ENCODE peak calls at places on chromosome 17, in ten cellular contexts. One of them, this sample, is unnamed.

GRCh38 chr17:64387545-64388171 is 3.0 kb downstream of the PECAM1 start:
- DNase-seq in GM13977: no peak
- DNase-seq in chondrocyte: peak; percentile 61
- DNase-seq in lung: no peak
- DNase-seq in PC-3: no peak
- DNase-seq in AG04449: no peak
- DNase-seq in GM13976: no peak
- DNase-seq in Peyer's patch: no peak
- DNase-seq in Caco-2: no peak
- DNase-seq in GM12865: no peak
- DNase-seq in this sample: no peak

GRCh38 chr17:36933174-36934143 is 3.8 kb upstream of the LHX1 start:
- DNase-seq in GM13976: peak; percentile 51
- DNase-seq in Caco-2: no peak
- DNase-seq in AG04449: no peak
- DNase-seq in lung: no peak
- DNase-seq in GM12865: no peak
- DNase-seq in GM13977: peak; percentile 58
- DNase-seq in chondrocyte: no peak
- DNase-seq in PC-3: no peak
- DNase-seq in Peyer's patch: no peak
- DNase-seq in this sample: peak; percentile 30

GRCh38 chr17:39737761-39738567 is at the start of gene GRB7:
- DNase-seq in GM13976: peak; percentile 63
- DNase-seq in AG04449: no peak
- DNase-seq in chondrocyte: no peak
- DNase-seq in Peyer's patch: peak; percentile 91
- DNase-seq in lung: peak; percentile 81
- DNase-seq in Caco-2: peak; percentile 88
- DNase-seq in GM13977: no peak
- DNase-seq in GM12865: no peak
- DNase-seq in PC-3: peak; percentile 73
- DNase-seq in this sample: no peak

GRCh38 chr17:39461911-39462641 is 790 bp downstream of the CDK12 start:
- DNase-seq in Peyer's patch: no peak
- DNase-seq in PC-3: peak; percentile 7
- DNase-seq in lung: no peak
- DNase-seq in AG04449: no peak
- DNase-seq in GM13977: no peak
- DNase-seq in Caco-2: no peak
- DNase-seq in chondrocyte: peak; percentile 52
- DNase-seq in GM12865: no peak
- DNase-seq in GM13976: peak; percentile 85
- DNase-seq in this sample: peak; percentile 82

GRCh38 chr17:29150191-29150590 is 30.0 kb downstream of the MYO18A start:
- DNase-seq in GM13977: no peak
- DNase-seq in PC-3: peak; percentile 25
- DNase-seq in GM12865: peak; percentile 30
- DNase-seq in chondrocyte: no peak
- DNase-seq in AG04449: no peak
- DNase-seq in GM13976: no peak
- DNase-seq in lung: no peak
- DNase-seq in Caco-2: no peak
- DNase-seq in Peyer's patch: no peak
- DNase-seq in this sample: no peak

GRCh38 chr17:37134050-37134449 is 185.3 kb downstream of the AATF start:
- DNase-seq in GM13977: no peak
- DNase-seq in Caco-2: no peak
- DNase-seq in GM13976: no peak
- DNase-seq in PC-3: no peak
- DNase-seq in lung: no peak
- DNase-seq in AG04449: no peak
- DNase-seq in GM12865: no peak
- DNase-seq in chondrocyte: no peak
- DNase-seq in Peyer's patch: no peak
- DNase-seq in this sample: no peak

GRCh38 chr17:20092973-20093626 is 83.9 kb downstream of the SPECC1 start:
- DNase-seq in GM13977: no peak
- DNase-seq in AG04449: no peak
- DNase-seq in GM13976: no peak
- DNase-seq in chondrocyte: no peak
- DNase-seq in Caco-2: no peak
- DNase-seq in lung: no peak
- DNase-seq in GM12865: no peak
- DNase-seq in Peyer's patch: no peak
- DNase-seq in PC-3: no peak
- DNase-seq in this sample: no peak

GRCh38 chr17:72602517-72603345 is 481.9 kb downstream of the SOX9 start:
- DNase-seq in PC-3: peak; percentile 83
- DNase-seq in AG04449: peak; percentile 65
- DNase-seq in chondrocyte: no peak
- DNase-seq in GM12865: peak; percentile 32
- DNase-seq in Peyer's patch: no peak
- DNase-seq in Caco-2: peak; percentile 53
- DNase-seq in lung: no peak
- DNase-seq in GM13976: no peak
- DNase-seq in GM13977: no peak
- DNase-seq in this sample: no peak

GRCh38 chr17:75575728-75576127 is 11.9 kb upstream of the MYO15B start:
- DNase-seq in AG04449: no peak
- DNase-seq in Peyer's patch: no peak
- DNase-seq in PC-3: no peak
- DNase-seq in GM13976: no peak
- DNase-seq in lung: no peak
- DNase-seq in GM12865: no peak
- DNase-seq in GM13977: no peak
- DNase-seq in Caco-2: no peak
- DNase-seq in chondrocyte: no peak
- DNase-seq in this sample: no peak

GRCh38 chr17:48718162-48718780 is 4.0 kb downstream of the PRAC1 start:
- DNase-seq in Peyer's patch: peak; percentile 58
- DNase-seq in GM13976: no peak
- DNase-seq in AG04449: no peak
- DNase-seq in lung: no peak
- DNase-seq in PC-3: peak; percentile 55
- DNase-seq in GM13977: no peak
- DNase-seq in Caco-2: no peak
- DNase-seq in chondrocyte: no peak
- DNase-seq in GM12865: no peak
- DNase-seq in this sample: no peak

GRCh38 chr17:7098802-7099459 is 15.7 kb downstream of the ASGR2 start:
- DNase-seq in lung: no peak
- DNase-seq in Caco-2: no peak
- DNase-seq in GM12865: no peak
- DNase-seq in chondrocyte: no peak
- DNase-seq in PC-3: no peak
- DNase-seq in GM13976: no peak
- DNase-seq in AG04449: no peak
- DNase-seq in Peyer's patch: no peak
- DNase-seq in GM13977: no peak
- DNase-seq in this sample: no peak

GRCh38 chr17:50620848-50621247 is 13.8 kb upstream of the ABCC3 start:
- DNase-seq in Caco-2: no peak
- DNase-seq in chondrocyte: no peak
- DNase-seq in GM13977: no peak
- DNase-seq in lung: no peak
- DNase-seq in Peyer's patch: no peak
- DNase-seq in GM13976: no peak
- DNase-seq in AG04449: no peak
- DNase-seq in PC-3: no peak
- DNase-seq in GM12865: no peak
- DNase-seq in this sample: no peak
- TF ChIP-seq CTCF in Caco-2: peak; percentile 35
- TF ChIP-seq CTCF in chondrocyte: no peak
- TF ChIP-seq CTCF in GM13977: no peak
- TF ChIP-seq CTCF in lung: no peak
- TF ChIP-seq CTCF in Peyer's patch: no peak
- TF ChIP-seq CTCF in GM13976: no peak
- TF ChIP-seq CTCF in AG04449: no peak
- TF ChIP-seq CTCF in PC-3: peak; percentile 39
- TF ChIP-seq CTCF in GM12865: no peak
- TF ChIP-seq CTCF in this sample: no peak

DNA sequence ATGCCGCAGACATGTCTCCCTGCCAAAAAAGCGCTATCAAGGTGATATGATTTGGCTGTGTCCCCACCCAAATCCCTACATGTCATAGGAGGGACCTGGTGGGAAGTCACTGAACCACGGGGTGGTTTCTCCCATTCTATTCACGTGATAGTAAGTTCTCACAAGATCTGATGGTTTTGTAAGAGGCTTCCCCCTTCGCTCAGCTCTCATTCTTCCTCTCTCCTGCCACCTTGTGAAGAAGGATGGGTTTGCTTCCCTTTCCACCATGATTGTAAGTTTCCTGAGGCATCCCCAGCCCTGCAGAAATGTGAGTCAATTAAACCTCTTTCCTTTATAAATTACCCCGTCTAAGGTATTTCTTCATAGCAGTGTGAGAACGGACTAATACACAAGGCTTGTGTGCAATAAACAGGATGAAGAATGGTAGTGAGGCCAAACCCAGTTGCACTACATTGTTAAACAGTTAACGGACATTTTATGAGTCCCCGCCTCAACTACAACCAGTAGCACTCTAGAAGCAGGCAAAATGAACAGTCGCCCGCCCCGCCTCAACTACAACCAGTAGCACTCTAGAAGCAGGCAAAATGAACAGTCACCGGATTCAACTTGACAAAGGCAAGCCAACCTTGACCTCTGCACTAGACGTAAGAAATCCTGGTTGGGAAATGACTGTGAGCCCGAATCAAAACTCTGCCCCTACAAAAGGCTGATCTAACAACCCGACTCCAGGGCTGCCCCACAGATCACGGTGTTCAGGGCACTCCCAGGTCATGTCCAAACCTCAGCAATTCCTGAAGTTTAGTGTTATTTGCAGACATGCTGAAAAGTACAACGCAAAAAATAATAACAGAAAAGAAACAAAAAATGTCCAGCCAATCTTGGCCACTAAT is 26.3 kb downstream of the VPS53 start:
- DNase-seq in Peyer's patch: no peak
- DNase-seq in Caco-2: no peak
- DNase-seq in GM13976: no peak
- DNase-seq in lung: no peak
- DNase-seq in PC-3: no peak
- DNase-seq in GM13977: no peak
- DNase-seq in GM12865: peak; percentile 26
- DNase-seq in AG04449: no peak
- DNase-seq in chondrocyte: no peak
- DNase-seq in this sample: no peak
- TF ChIP-seq CTCF in Peyer's patch: no peak
- TF ChIP-seq CTCF in Caco-2: no peak
- TF ChIP-seq CTCF in GM13976: no peak
- TF ChIP-seq CTCF in lung: no peak
- TF ChIP-seq CTCF in PC-3: no peak
- TF ChIP-seq CTCF in GM13977: peak; percentile 33
- TF ChIP-seq CTCF in GM12865: peak; percentile 7
- TF ChIP-seq CTCF in AG04449: peak; percentile 35
- TF ChIP-seq CTCF in chondrocyte: peak; percentile 71
- TF ChIP-seq CTCF in this sample: no peak

DNA sequence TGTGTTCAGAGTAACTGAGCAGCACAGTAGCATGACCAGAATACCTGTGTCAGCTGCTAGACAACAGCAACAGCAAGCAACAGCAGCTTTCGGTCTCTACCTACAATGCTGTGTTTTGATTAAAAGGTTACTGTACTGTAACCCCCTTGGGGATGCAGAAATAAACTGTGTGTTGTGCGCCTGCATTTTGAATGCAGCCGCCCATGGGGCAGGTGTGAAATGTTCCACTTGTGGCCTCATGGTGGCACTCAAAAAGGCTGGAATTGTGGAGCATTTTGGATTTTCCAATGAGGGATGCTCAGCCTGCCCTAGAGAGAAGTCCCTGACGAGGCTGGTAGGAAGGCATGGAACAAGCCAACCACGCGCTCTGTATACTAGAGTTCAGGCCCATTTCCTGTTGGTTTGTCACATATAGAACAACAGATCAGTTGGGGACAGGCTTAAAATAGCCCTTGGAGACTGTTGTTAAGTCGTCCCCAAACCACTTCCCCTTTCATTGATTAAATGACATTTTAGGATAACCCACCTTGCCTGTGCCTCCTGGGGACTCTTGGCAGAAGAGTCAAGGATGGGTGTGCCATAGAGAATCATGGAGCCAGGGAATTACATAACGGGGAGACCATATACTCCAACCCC is 27.1 kb downstream of the SCPEP1 start:
- DNase-seq in GM12865: peak; percentile 87
- DNase-seq in Peyer's patch: no peak
- DNase-seq in GM13977: peak; percentile 54
- DNase-seq in AG04449: no peak
- DNase-seq in PC-3: peak; percentile 51
- DNase-seq in GM13976: peak; percentile 70
- DNase-seq in lung: no peak
- DNase-seq in chondrocyte: no peak
- DNase-seq in Caco-2: peak; percentile 10
- DNase-seq in this sample: peak; percentile 64
- TF ChIP-seq CTCF in GM12865: peak; percentile 12
- TF ChIP-seq CTCF in Peyer's patch: no peak
- TF ChIP-seq CTCF in GM13977: peak; percentile 36
- TF ChIP-seq CTCF in AG04449: no peak
- TF ChIP-seq CTCF in PC-3: peak; percentile 75
- TF ChIP-seq CTCF in GM13976: no peak
- TF ChIP-seq CTCF in lung: no peak
- TF ChIP-seq CTCF in chondrocyte: peak; percentile 33
- TF ChIP-seq CTCF in Caco-2: peak; percentile 29
- TF ChIP-seq CTCF in this sample: peak; percentile 19

DNA sequence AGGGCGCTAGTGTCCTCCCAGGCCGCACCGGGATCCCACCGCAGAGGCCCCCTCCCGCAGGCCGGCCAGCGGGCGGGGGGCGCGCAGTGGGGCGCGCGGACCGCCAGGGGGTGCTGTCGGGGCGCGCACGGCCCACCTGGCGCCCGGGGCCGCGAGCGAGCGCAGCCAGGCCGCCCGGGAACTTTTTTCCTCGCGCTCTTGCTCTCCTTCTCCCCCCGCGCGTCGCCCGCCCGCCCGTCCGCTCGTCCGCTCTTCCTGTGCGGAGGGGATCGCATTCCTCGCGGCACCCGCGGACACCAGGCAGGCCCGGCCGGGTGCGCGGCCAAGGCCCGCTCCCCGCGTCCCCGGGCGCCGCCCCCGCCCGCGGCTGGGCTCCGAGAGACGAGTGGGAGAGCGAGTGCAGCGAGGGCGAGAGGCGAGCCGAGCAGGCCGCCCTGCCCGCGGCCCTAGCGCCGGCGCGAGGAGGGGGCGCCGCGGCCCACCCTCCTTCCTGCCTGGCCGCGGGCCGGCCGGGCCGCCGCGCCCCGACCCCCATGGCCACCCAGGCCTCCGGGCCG is at the start of gene RAI1:
- DNase-seq in chondrocyte: no peak
- DNase-seq in lung: peak; percentile 74
- DNase-seq in Caco-2: peak; percentile 88
- DNase-seq in AG04449: no peak
- DNase-seq in PC-3: peak; percentile 86
- DNase-seq in GM13976: peak; percentile 88
- DNase-seq in Peyer's patch: peak; percentile 87
- DNase-seq in GM13977: peak; percentile 88
- DNase-seq in GM12865: peak; percentile 87
- DNase-seq in this sample: peak; percentile 86
- TF ChIP-seq CTCF in chondrocyte: peak; percentile 79
- TF ChIP-seq CTCF in lung: peak; percentile 49
- TF ChIP-seq CTCF in Caco-2: peak; percentile 83
- TF ChIP-seq CTCF in AG04449: peak; percentile 50
- TF ChIP-seq CTCF in PC-3: peak; percentile 58
- TF ChIP-seq CTCF in GM13976: peak; percentile 95
- TF ChIP-seq CTCF in Peyer's patch: peak; percentile 59
- TF ChIP-seq CTCF in GM13977: peak; percentile 98
- TF ChIP-seq CTCF in GM12865: peak; percentile 69
- TF ChIP-seq CTCF in this sample: peak; percentile 92

This sample was measured in GM10248.